ENCODE peak calls at places on chromosomes 6 and 20, in seven cellular contexts. Q is astrocyte; V is HT-29; E is Jurkat, Clone E6-1; D is A172; Z is NCI-H2081; G is NCI-H1417. U is an unnamed sample.
A peak's percentile ranks its signal among the peaks of the same experiment; 100 is the strongest.

GRCh38 chr6:37059344-37060194 is 54.1 kb downstream of the FGD2 start:
- DNase-seq in E (no peak), Q (peak; percentile 95), V (peak; percentile 91), D (peak; percentile 97), G (no peak), Z (no peak), U (peak; percentile 99)

GRCh38 chr20:57434390-57434700 is 43.1 kb downstream of the RBM38 start:
- DNase-seq in G (no peak), E (no peak), D (no peak), Q (no peak), V (peak; percentile 50), Z (no peak), U (no peak)

GRCh38 chr20:32164984-32165735 is 42.4 kb downstream of the PLAGL2 start:
- DNase-seq in D (no peak), V (no peak), Q (no peak), E (no peak), G (no peak), Z (no peak), U (no peak)

GRCh38 chr6:13272131-13273046 is 55.9 kb downstream of the TBC1D7 start:
- DNase-seq in E (no peak), G (no peak), D (no peak), Z (no peak), Q (peak; percentile 54), V (no peak), U (no peak)

GRCh38 chr20:32031007-32031958 is 20.8 kb upstream of the HCK start:
- DNase-seq in Q (peak; percentile 56), Z (peak; percentile 85), D (peak; percentile 82), G (peak; percentile 64), V (peak; percentile 92), E (peak; percentile 52), U (peak; percentile 93)

GRCh38 chr20:6559791-6560190 is 207.7 kb upstream of the BMP2 start:
- DNase-seq in V (no peak), Q (no peak), D (no peak), Z (no peak), E (no peak), G (no peak), U (no peak)

GRCh38 chr6:57173886-57174510 is 1.9 kb downstream of the BAG2 start:
- DNase-seq in G (no peak), E (no peak), V (peak; percentile 78), Z (no peak), Q (peak; percentile 82), D (peak; percentile 70), U (peak; percentile 88)

GRCh38 chr20:671252-672030 is 4.2 kb downstream of the SCRT2 start:
- DNase-seq in D (no peak), G (no peak), E (no peak), V (no peak), Q (no peak), Z (no peak), U (no peak)

GRCh38 chr6:22737331-22737730 is 168.0 kb downstream of the HDGFL1 start:
- DNase-seq in Q (peak; percentile 35), V (peak; percentile 36), E (peak; percentile 51), D (peak; percentile 3), G (peak; percentile 47), Z (peak; percentile 13), U (peak; percentile 6)

GRCh38 chr6:39841291-39841690 is 49.1 kb downstream of the DAAM2 start:
- DNase-seq in E (no peak), D (no peak), V (no peak), Z (no peak), Q (peak; percentile 34), G (peak; percentile 30), U (no peak)

GRCh38 chr6:102390541-102390940 is 997.0 kb downstream of the GRIK2 start:
- DNase-seq in V (no peak), Z (no peak), E (no peak), D (no peak), Q (no peak), G (no peak), U (no peak)

GRCh38 chr6:123393333-123393732 is 243.4 kb downstream of the TRDN start:
- DNase-seq in Z (peak; percentile 36), V (peak; percentile 17), E (no peak), Q (no peak), D (peak; percentile 23), G (peak; percentile 80), U (peak; percentile 18)

GRCh38 chr6:71745525-71745924 is 140.8 kb upstream of the RIMS1 start:
- DNase-seq in D (peak; percentile 0), Q (no peak), V (no peak), G (no peak), Z (no peak), E (no peak), U (no peak)

GRCh38 chr6:157982580-157983438 is 1.1 kb downstream of the SYNJ2 start:
- DNase-seq in E (no peak), G (no peak), V (peak; percentile 75), Z (no peak), D (peak; percentile 42), Q (peak; percentile 57), U (peak; percentile 84)

GRCh38 chr20:3521852-3522740 is 51.3 kb downstream of the ATRN start:
- DNase-seq in Q (no peak), Z (no peak), G (no peak), D (no peak), E (no peak), V (no peak), U (no peak)

GRCh38 chr6:41021832-41022231 is 17.2 kb downstream of the UNC5CL start:
- DNase-seq in Z (no peak), Q (peak; percentile 66), D (peak; percentile 39), G (no peak), E (no peak), V (peak; percentile 35), U (peak; percentile 55)

GRCh38 chr20:35772563-35773058 is 796 bp downstream of the PHF20 start:
- DNase-seq in D (no peak), E (no peak), G (no peak), Q (no peak), V (peak; percentile 20), Z (no peak), U (peak; percentile 15)

U was measured in ELR.